ENCODE peak calls at places on chromosome 21, in five cellular contexts. One of them, this sample, is unnamed.

GRCh38 chr21:33124879-33125278 is 54.9 kb downstream of the OLIG1 start:
- DNase-seq in GM23338: no peak
- DNase-seq in ovary: no peak
- DNase-seq in right cardiac atrium: no peak
- DNase-seq in CD8-positive, alpha-beta T cell: no peak
- DNase-seq in this sample: no peak

GRCh38 chr21:42147386-42148020 is 71.4 kb upstream of the ABCG1 start:
- DNase-seq in CD8-positive, alpha-beta T cell: no peak
- DNase-seq in GM23338: no peak
- DNase-seq in right cardiac atrium: no peak
- DNase-seq in ovary: no peak
- DNase-seq in this sample: peak

GRCh38 chr21:28229811-28230210 is 762.9 kb downstream of the LTN1 start:
- DNase-seq in GM23338: no peak
- DNase-seq in CD8-positive, alpha-beta T cell: no peak
- DNase-seq in right cardiac atrium: no peak
- DNase-seq in ovary: no peak
- DNase-seq in this sample: no peak

GRCh38 chr21:42556960-42557359 is 43.3 kb downstream of the SLC37A1 start:
- DNase-seq in GM23338: no peak
- DNase-seq in ovary: no peak
- DNase-seq in right cardiac atrium: no peak
- DNase-seq in CD8-positive, alpha-beta T cell: no peak
- DNase-seq in this sample: peak

GRCh38 chr21:33199516-33200217 is 30.1 kb upstream of the IFNAR2 start:
- DNase-seq in GM23338: peak
- DNase-seq in ovary: peak
- DNase-seq in CD8-positive, alpha-beta T cell: peak
- DNase-seq in right cardiac atrium: no peak
- DNase-seq in this sample: peak

GRCh38 chr21:46097826-46098286 is at the start of gene COL6A2:
- DNase-seq in CD8-positive, alpha-beta T cell: peak
- DNase-seq in right cardiac atrium: peak
- DNase-seq in ovary: peak
- DNase-seq in GM23338: peak
- DNase-seq in this sample: peak

GRCh38 chr21:26169611-26170470 is 729 bp downstream of the APP start:
- DNase-seq in right cardiac atrium: peak
- DNase-seq in CD8-positive, alpha-beta T cell: peak
- DNase-seq in GM23338: peak
- DNase-seq in ovary: peak
- DNase-seq in this sample: peak

GRCh38 chr21:46065215-46065992 is 32.5 kb upstream of the COL6A2 start:
- DNase-seq in ovary: peak
- DNase-seq in right cardiac atrium: peak
- DNase-seq in CD8-positive, alpha-beta T cell: peak
- DNase-seq in GM23338: no peak
- DNase-seq in this sample: peak

GRCh38 chr21:24272527-24272938 is 1334.7 kb downstream of the MRPL39 start:
- DNase-seq in right cardiac atrium: no peak
- DNase-seq in CD8-positive, alpha-beta T cell: no peak
- DNase-seq in GM23338: no peak
- DNase-seq in ovary: no peak
- DNase-seq in this sample: no peak

GRCh38 chr21:32994305-32994704 is 31.4 kb upstream of the OLIG2 start:
- DNase-seq in CD8-positive, alpha-beta T cell: no peak
- DNase-seq in right cardiac atrium: no peak
- DNase-seq in ovary: no peak
- DNase-seq in GM23338: peak
- DNase-seq in this sample: no peak

GRCh38 chr21:42245348-42246185 is 26.6 kb downstream of the ABCG1 start:
- DNase-seq in ovary: no peak
- DNase-seq in GM23338: peak
- DNase-seq in right cardiac atrium: no peak
- DNase-seq in CD8-positive, alpha-beta T cell: no peak
- DNase-seq in this sample: peak

GRCh38 chr21:38802050-38803026 is 3.4 kb upstream of the ETS2 start:
- DNase-seq in GM23338: no peak
- DNase-seq in ovary: no peak
- DNase-seq in right cardiac atrium: no peak
- DNase-seq in CD8-positive, alpha-beta T cell: no peak
- DNase-seq in this sample: no peak

GRCh38 chr21:38312822-38313221 is 56.0 kb downstream of the KCNJ15 start:
- DNase-seq in GM23338: no peak
- DNase-seq in ovary: no peak
- DNase-seq in CD8-positive, alpha-beta T cell: no peak
- DNase-seq in right cardiac atrium: no peak
- DNase-seq in this sample: no peak

GRCh38 chr21:28899744-28900143 is 92.9 kb downstream of the LTN1 start:
- DNase-seq in ovary: no peak
- DNase-seq in GM23338: no peak
- DNase-seq in right cardiac atrium: no peak
- DNase-seq in CD8-positive, alpha-beta T cell: no peak
- DNase-seq in this sample: no peak

GRCh38 chr21:46023126-46023985 is 41.8 kb downstream of the COL6A1 start:
- DNase-seq in right cardiac atrium: no peak
- DNase-seq in CD8-positive, alpha-beta T cell: no peak
- DNase-seq in ovary: peak
- DNase-seq in GM23338: no peak
- DNase-seq in this sample: no peak

GRCh38 chr21:42193131-42193671 is 25.7 kb upstream of the ABCG1 start:
- DNase-seq in CD8-positive, alpha-beta T cell: peak
- DNase-seq in right cardiac atrium: no peak
- DNase-seq in ovary: no peak
- DNase-seq in GM23338: no peak
- DNase-seq in this sample: no peak

GRCh38 chr21:39050839-39051560 is 132.3 kb downstream of the PSMG1 start:
- DNase-seq in ovary: no peak
- DNase-seq in right cardiac atrium: no peak
- DNase-seq in CD8-positive, alpha-beta T cell: no peak
- DNase-seq in GM23338: no peak
- DNase-seq in this sample: no peak

GRCh38 chr21:38798481-38798882 is 7.2 kb upstream of the ETS2 start:
- DNase-seq in right cardiac atrium: no peak
- DNase-seq in CD8-positive, alpha-beta T cell: no peak
- DNase-seq in GM23338: no peak
- DNase-seq in ovary: no peak
- DNase-seq in this sample: no peak

GRCh38 chr21:23578027-23578426 is 2029.3 kb downstream of the MRPL39 start:
- DNase-seq in ovary: no peak
- DNase-seq in CD8-positive, alpha-beta T cell: no peak
- DNase-seq in right cardiac atrium: no peak
- DNase-seq in GM23338: no peak
- DNase-seq in this sample: no peak

GRCh38 chr21:35273331-35273730 is 224.2 kb upstream of the RUNX1 start:
- DNase-seq in CD8-positive, alpha-beta T cell: no peak
- DNase-seq in ovary: no peak
- DNase-seq in right cardiac atrium: no peak
- DNase-seq in GM23338: peak
- DNase-seq in this sample: no peak

GRCh38 chr21:41659791-41660560 is 106.9 kb downstream of the RIPK4 start:
- DNase-seq in CD8-positive, alpha-beta T cell: no peak
- DNase-seq in right cardiac atrium: peak
- DNase-seq in ovary: no peak
- DNase-seq in GM23338: no peak
- DNase-seq in this sample: no peak

GRCh38 chr21:31187499-31187898 is 149.2 kb upstream of the KRTAP19-8 start:
- DNase-seq in right cardiac atrium: no peak
- DNase-seq in GM23338: peak
- DNase-seq in ovary: no peak
- DNase-seq in CD8-positive, alpha-beta T cell: no peak
- DNase-seq in this sample: no peak

GRCh38 chr21:31190516-31190915 is 152.2 kb upstream of the KRTAP19-8 start:
- DNase-seq in CD8-positive, alpha-beta T cell: no peak
- DNase-seq in ovary: no peak
- DNase-seq in GM23338: no peak
- DNase-seq in right cardiac atrium: no peak
- DNase-seq in this sample: no peak

GRCh38 chr21:31184462-31184861 is 146.2 kb upstream of the KRTAP19-8 start:
- DNase-seq in CD8-positive, alpha-beta T cell: peak
- DNase-seq in GM23338: no peak
- DNase-seq in right cardiac atrium: no peak
- DNase-seq in ovary: no peak
- DNase-seq in this sample: no peak

GRCh38 chr21:31185663-31186062 is 147.4 kb upstream of the KRTAP19-8 start:
- DNase-seq in CD8-positive, alpha-beta T cell: no peak
- DNase-seq in right cardiac atrium: no peak
- DNase-seq in GM23338: no peak
- DNase-seq in ovary: no peak
- DNase-seq in this sample: no peak

DNA sequence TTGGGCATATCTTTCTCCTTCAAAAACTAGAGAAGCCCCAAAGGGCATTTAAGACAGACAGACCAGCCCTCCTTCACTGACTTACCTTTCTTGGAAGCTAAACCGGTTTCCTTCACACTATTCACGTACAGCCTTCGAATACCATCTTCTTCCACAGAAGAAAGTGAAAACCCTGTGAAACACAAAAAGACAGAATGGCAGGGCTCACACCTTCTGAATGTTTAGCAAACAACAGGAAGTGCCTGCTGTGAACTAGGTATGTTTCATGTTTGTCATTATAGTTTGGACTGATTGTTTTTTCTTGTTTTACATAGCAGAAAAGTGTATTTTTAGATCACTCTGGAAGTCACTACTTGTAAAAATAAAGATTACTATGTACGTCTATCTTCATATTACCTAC is 148.6 kb upstream of the KRTAP19-8 start:
- DNase-seq in CD8-positive, alpha-beta T cell: no peak
- DNase-seq in GM23338: peak
- DNase-seq in ovary: no peak
- DNase-seq in right cardiac atrium: no peak
- DNase-seq in this sample: no peak
- H3K27ac ChIP-seq in CD8-positive, alpha-beta T cell: no peak
- H3K27ac ChIP-seq in GM23338: no peak
- H3K27ac ChIP-seq in ovary: no peak
- H3K27ac ChIP-seq in right cardiac atrium: no peak
- H3K27ac ChIP-seq in this sample: no peak

GRCh38 chr21:44082648-44083436 is 24.4 kb upstream of the PWP2 start:
- DNase-seq in CD8-positive, alpha-beta T cell: no peak
- DNase-seq in ovary: no peak
- DNase-seq in GM23338: no peak
- DNase-seq in right cardiac atrium: no peak
- DNase-seq in this sample: no peak

GRCh38 chr21:44086636-44087425 is 20.4 kb upstream of the PWP2 start:
- DNase-seq in GM23338: no peak
- DNase-seq in ovary: no peak
- DNase-seq in CD8-positive, alpha-beta T cell: no peak
- DNase-seq in right cardiac atrium: no peak
- DNase-seq in this sample: no peak

GRCh38 chr21:44084496-44085241 is 22.5 kb upstream of the PWP2 start:
- DNase-seq in ovary: no peak
- DNase-seq in right cardiac atrium: no peak
- DNase-seq in GM23338: no peak
- DNase-seq in CD8-positive, alpha-beta T cell: no peak
- DNase-seq in this sample: peak

GRCh38 chr21:44085491-44086321 is 21.5 kb upstream of the PWP2 start:
- DNase-seq in CD8-positive, alpha-beta T cell: no peak
- DNase-seq in ovary: no peak
- DNase-seq in right cardiac atrium: no peak
- DNase-seq in GM23338: no peak
- DNase-seq in this sample: no peak

DNA sequence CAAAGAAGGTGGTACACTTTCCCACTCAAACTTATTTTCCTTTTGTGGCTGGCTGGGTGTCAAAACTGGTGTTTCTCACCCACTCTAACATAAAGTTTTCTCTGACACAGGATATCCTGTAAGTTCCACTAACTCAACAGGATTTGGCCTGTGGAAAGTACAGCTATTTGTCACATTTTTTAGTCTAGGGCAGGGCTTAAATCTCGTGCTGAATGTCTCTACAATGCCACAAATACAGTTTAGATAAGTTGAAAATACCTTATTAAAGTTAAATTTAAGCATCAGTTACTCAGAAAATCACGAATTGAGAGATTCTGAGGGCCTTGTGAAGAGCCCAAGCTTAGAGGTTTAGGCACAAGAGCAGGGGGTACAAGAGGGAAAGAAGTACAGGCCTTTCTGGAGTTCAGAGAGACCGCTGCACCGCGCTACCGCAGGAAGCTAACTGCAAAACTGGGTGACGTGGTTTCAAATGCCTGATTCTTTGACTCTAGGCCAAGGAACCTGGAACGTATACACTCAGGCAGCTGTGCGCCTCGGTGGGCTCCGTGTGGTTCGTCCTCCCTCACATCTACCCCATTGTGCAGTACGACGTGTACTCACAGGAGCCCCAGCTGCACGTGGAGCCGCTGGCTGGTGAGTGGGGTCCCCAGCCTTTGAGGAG is 23.4 kb upstream of the PWP2 start:
- DNase-seq in GM23338: no peak
- DNase-seq in ovary: no peak
- DNase-seq in CD8-positive, alpha-beta T cell: peak
- DNase-seq in right cardiac atrium: no peak
- DNase-seq in this sample: no peak
- H3K27ac ChIP-seq in GM23338: no peak
- H3K27ac ChIP-seq in ovary: no peak
- H3K27ac ChIP-seq in CD8-positive, alpha-beta T cell: peak
- H3K27ac ChIP-seq in right cardiac atrium: peak
- H3K27ac ChIP-seq in this sample: peak

GRCh38 chr21:36608251-36608650 is 90.7 kb upstream of the SIM2 start:
- DNase-seq in CD8-positive, alpha-beta T cell: no peak
- DNase-seq in right cardiac atrium: no peak
- DNase-seq in GM23338: no peak
- DNase-seq in ovary: no peak
- DNase-seq in this sample: no peak

GRCh38 chr21:36610201-36610600 is 88.7 kb upstream of the SIM2 start:
- DNase-seq in CD8-positive, alpha-beta T cell: no peak
- DNase-seq in GM23338: no peak
- DNase-seq in ovary: no peak
- DNase-seq in right cardiac atrium: no peak
- DNase-seq in this sample: no peak

GRCh38 chr21:36606292-36606982 is 92.5 kb upstream of the SIM2 start:
- DNase-seq in ovary: no peak
- DNase-seq in GM23338: peak
- DNase-seq in CD8-positive, alpha-beta T cell: no peak
- DNase-seq in right cardiac atrium: no peak
- DNase-seq in this sample: no peak

GRCh38 chr21:36609654-36610053 is 89.3 kb upstream of the SIM2 start:
- DNase-seq in right cardiac atrium: no peak
- DNase-seq in ovary: no peak
- DNase-seq in GM23338: no peak
- DNase-seq in CD8-positive, alpha-beta T cell: no peak
- DNase-seq in this sample: no peak

GRCh38 chr21:36606983-36607325 is 92.0 kb upstream of the SIM2 start:
- DNase-seq in right cardiac atrium: no peak
- DNase-seq in GM23338: no peak
- DNase-seq in ovary: no peak
- DNase-seq in CD8-positive, alpha-beta T cell: no peak
- DNase-seq in this sample: no peak
- H3K27ac ChIP-seq in right cardiac atrium: no peak
- H3K27ac ChIP-seq in GM23338: no peak
- H3K27ac ChIP-seq in ovary: no peak
- H3K27ac ChIP-seq in CD8-positive, alpha-beta T cell: no peak
- H3K27ac ChIP-seq in this sample: no peak

DNA sequence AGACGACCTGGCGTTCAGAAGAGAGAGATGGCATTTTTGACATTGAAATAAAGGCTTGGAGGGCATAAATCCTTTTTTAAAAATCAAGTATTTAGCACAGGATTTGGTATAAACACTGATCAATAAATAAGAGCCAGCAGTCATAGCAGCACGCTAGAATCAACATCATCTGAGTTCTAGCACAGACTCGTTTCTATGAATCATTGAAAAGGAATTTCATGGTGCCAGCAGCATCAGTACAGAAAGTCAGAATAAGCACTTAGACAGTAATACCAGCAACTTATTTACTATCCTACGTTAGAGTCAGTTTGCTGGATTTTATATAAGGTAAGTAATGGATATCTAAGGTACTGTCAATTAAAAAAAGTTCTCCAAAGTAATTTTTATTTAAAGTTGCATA is 119.3 kb downstream of the HLCS start:
- DNase-seq in CD8-positive, alpha-beta T cell: no peak
- DNase-seq in right cardiac atrium: no peak
- DNase-seq in GM23338: no peak
- DNase-seq in ovary: no peak
- DNase-seq in this sample: no peak
- H3K27ac ChIP-seq in CD8-positive, alpha-beta T cell: no peak
- H3K27ac ChIP-seq in right cardiac atrium: no peak
- H3K27ac ChIP-seq in GM23338: no peak
- H3K27ac ChIP-seq in ovary: no peak
- H3K27ac ChIP-seq in this sample: no peak